ENCODE peak calls at places on chromosomes 6 and 20, in six cellular contexts. U is uterus, T is aorta, R is heart right ventricle, N is cardiac muscle cell, Y is left ventricle myocardium inferior. F is an unnamed sample. For H3K36me3 and H3K4me1, the result is how much of the 10 kb centered on the place peaks cover.

GRCh38 chr6:43716099-43716498 is 28.5 kb upstream of the MRPS18A start:
- DNase-seq in U (peak), T (peak), R (no peak), N (no peak), Y (peak), F (peak)

GRCh38 chr20:58987790-58988564 is 6.9 kb downstream of the NELFCD start:
- DNase-seq in U (no peak), T (peak), R (no peak), N (no peak), Y (no peak), F (peak)

GRCh38 chr20:58875541-58876134 is 23.1 kb downstream of the GNAS start:
- DNase-seq in U (no peak), T (no peak), R (no peak), N (no peak), Y (no peak), F (no peak)

GRCh38 chr20:1533059-1533458 is 24.4 kb downstream of the SIRPD start:
- DNase-seq in U (no peak), T (no peak), R (no peak), N (no peak), Y (no peak), F (no peak)

GRCh38 chr6:8269856-8270454 is 165.4 kb downstream of the SLC35B3 start:
- DNase-seq in U (no peak), T (no peak), R (no peak), N (no peak), Y (no peak), F (no peak)

GRCh38 chr6:96631248-96631647 is 68.3 kb downstream of the FHL5 start:
- DNase-seq in U (no peak), T (no peak), R (no peak), N (no peak), Y (no peak), F (no peak)

GRCh38 chr6:88535296-88535695 is 369.1 kb upstream of the CNR1 start:
- DNase-seq in U (no peak), T (no peak), R (peak), N (no peak), Y (no peak), F (no peak)

GRCh38 chr6:135209803-135210202 is 28.7 kb downstream of the MYB start:
- DNase-seq in U (no peak), T (no peak), R (no peak), N (no peak), Y (no peak), F (no peak)

GRCh38 chr6:14022673-14023072 is 94.9 kb upstream of the CD83 start:
- DNase-seq in U (no peak), T (no peak), R (no peak), N (no peak), Y (no peak), F (no peak)

GRCh38 chr6:159913375-159913774 is 22.6 kb downstream of the MAS1 start:
- DNase-seq in U (no peak), T (no peak), R (no peak), N (no peak), Y (no peak), F (no peak)

GRCh38 chr6:126696921-126697693 is 357.2 kb downstream of the CENPW start:
- DNase-seq in U (no peak), T (no peak), R (no peak), N (peak), Y (no peak), F (no peak)

GRCh38 chr6:26471970-26472369 is 14.2 kb downstream of the BTN2A1 start:
- DNase-seq in U (no peak), T (no peak), R (no peak), N (no peak), Y (no peak), F (no peak)
- H3K36me3 ChIP-seq in U (under half), T (under half), R (under half), N (under half), Y (under half), F (under half)

GRCh38 chr20:17965042-17965697 is 3.4 kb downstream of the SNX5 start:
- DNase-seq in U (no peak), T (no peak), R (no peak), N (no peak), Y (no peak), F (no peak)
- H3K4me1 ChIP-seq in U (under half), T (under half), R (half or more), N (under half), Y (half or more), F (under half)

DNA sequence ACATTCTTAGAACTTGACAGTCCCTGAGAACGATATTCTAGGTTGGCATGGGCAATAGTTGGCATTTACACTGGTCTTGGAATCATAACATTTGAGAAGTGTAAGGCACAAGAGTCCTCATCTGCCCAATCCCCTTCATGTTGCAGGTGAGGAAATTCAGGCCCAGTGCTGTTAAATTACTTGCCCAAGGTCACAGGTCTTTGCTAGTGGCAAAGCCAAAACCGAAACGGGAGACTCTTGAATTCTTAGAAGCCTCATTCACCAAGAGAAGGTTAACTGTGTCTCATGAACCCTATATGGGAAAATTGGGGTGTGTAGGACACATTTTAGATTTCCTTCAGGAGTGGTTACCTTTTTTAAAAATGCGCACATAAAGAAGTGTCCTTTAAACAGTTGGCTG is 7.2 kb downstream of the E2F3 start:
- DNase-seq in U (no peak), T (no peak), R (no peak), N (no peak), Y (no peak), F (no peak)
- H3K4me3 ChIP-seq in U (no peak), T (no peak), R (no peak), N (no peak), Y (no peak), F (no peak)

GRCh38 chr20:41424025-41424424 is 57.4 kb upstream of the EMILIN3 start:
- DNase-seq in U (no peak), T (no peak), R (no peak), N (no peak), Y (no peak), F (no peak)
- H3K36me3 ChIP-seq in U (under half), T (under half), R (half or more), N (half or more), Y (half or more), F (under half)

GRCh38 chr6:24779416-24779815 is 4.7 kb downstream of the GMNN start:
- DNase-seq in U (no peak), T (no peak), R (no peak), N (no peak), Y (no peak), F (no peak)
- H3K4me1 ChIP-seq in U (under half), T (under half), R (under half), N (under half), Y (under half), F (under half)

GRCh38 chr20:53942121-53942816 is 128.1 kb downstream of the BCAS1 start:
- DNase-seq in U (no peak), T (no peak), R (no peak), N (peak), Y (no peak), F (no peak)

GRCh38 chr20:53939554-53940355 is 130.6 kb downstream of the BCAS1 start:
- DNase-seq in U (peak), T (peak), R (peak), N (peak), Y (peak), F (peak)

GRCh38 chr20:53941680-53942079 is 128.7 kb downstream of the BCAS1 start:
- DNase-seq in U (no peak), T (no peak), R (no peak), N (no peak), Y (no peak), F (no peak)

GRCh38 chr20:53940356-53940694 is 130.1 kb downstream of the BCAS1 start:
- DNase-seq in U (no peak), T (no peak), R (no peak), N (no peak), Y (no peak), F (no peak)

GRCh38 chr20:53940883-53941546 is 129.4 kb downstream of the BCAS1 start:
- DNase-seq in U (no peak), T (no peak), R (peak), N (no peak), Y (peak), F (no peak)
- H3K4me3 ChIP-seq in U (no peak), T (no peak), R (peak), N (peak), Y (peak), F (peak)

GRCh38 chr20:54214566-54214965 is 6.7 kb downstream of the PFDN4 start:
- DNase-seq in U (no peak), T (no peak), R (peak), N (no peak), Y (no peak), F (no peak)
- H3K36me3 ChIP-seq in U (under half), T (under half), R (under half), N (under half), Y (under half), F (under half)

GRCh38 chr6:120260713-120261112 is 911.2 kb upstream of the MAN1A1 start:
- DNase-seq in U (no peak), T (no peak), R (no peak), N (no peak), Y (no peak), F (no peak)
- H3K4me1 ChIP-seq in U (under half), T (under half), R (under half), N (under half), Y (under half), F (under half)